ENCODE peak calls at places on chromosomes 11 and 22, in seven cellular contexts. H is activated naive CD4-positive, alpha-beta T cell; D is activated CD4-positive, alpha-beta T cell treated with anti-CD3 and anti-CD28 coated beads, Interleukin-2, amount 50 U/mL, for 1 hour; Z is skeletal muscle cell; Y is choroid plexus epithelial cell; O is body of pancreas; U is mesendoderm. X is an unnamed sample.

GRCh38 chr11:121870202-121871045 is 245.6 kb downstream of the BLID start:
- DNase-seq in Y (peak), O (no peak), H (no peak), Z (peak), D (no peak), U (no peak), X (no peak)

GRCh38 chr11:128903248-128904041 is 12.3 kb downstream of the KCNJ5 start:
- DNase-seq in Z (no peak), D (no peak), O (peak), U (peak), Y (peak), H (no peak), X (peak)

GRCh38 chr11:69318093-69318420 is 24.1 kb downstream of the MYEOV start:
- DNase-seq in Y (no peak), O (no peak), H (no peak), U (no peak), Z (no peak), D (no peak), X (no peak)

GRCh38 chr11:15146271-15147003 is 31.7 kb downstream of the INSC start:
- DNase-seq in H (no peak), Z (no peak), O (no peak), U (peak), D (no peak), Y (peak), X (no peak)

GRCh38 chr11:123195182-123196059 is at the start of gene CLMP:
- DNase-seq in O (peak), D (no peak), U (peak), Y (peak), H (no peak), Z (peak), X (no peak)

GRCh38 chr22:35393116-35394010 is 6.6 kb upstream of the MCM5 start:
- DNase-seq in H (no peak), O (no peak), Y (no peak), U (no peak), Z (no peak), D (no peak), X (no peak)

GRCh38 chr11:2524446-2525165 is 79.8 kb downstream of the KCNQ1 start:
- DNase-seq in O (peak), U (no peak), H (no peak), Z (no peak), D (no peak), Y (no peak), X (no peak)

GRCh38 chr22:40383905-40384304 is 13.5 kb downstream of the SGSM3 start:
- DNase-seq in Z (no peak), H (no peak), U (peak), Y (peak), O (no peak), D (no peak), X (no peak)

GRCh38 chr11:109704432-109704831 is 282.4 kb downstream of the C11orf87 start:
- DNase-seq in D (no peak), Z (no peak), O (no peak), H (no peak), Y (no peak), U (no peak), X (no peak)

GRCh38 chr22:44172370-44173108 is 8.2 kb upstream of the PARVG start:
- DNase-seq in D (no peak), H (no peak), Y (peak), Z (no peak), O (peak), U (no peak), X (peak)

GRCh38 chr22:42282252-42282942 is 11.9 kb upstream of the TCF20 start:
- DNase-seq in U (no peak), O (no peak), D (no peak), H (no peak), Z (no peak), Y (no peak), X (no peak)

GRCh38 chr11:78564037-78564888 is 10.4 kb downstream of the NARS2 start:
- DNase-seq in Y (peak), U (peak), D (peak), O (peak), H (no peak), Z (no peak), X (no peak)

GRCh38 chr11:68583047-68583446 is 101.3 kb upstream of the GAL start:
- DNase-seq in Z (no peak), O (no peak), U (peak), Y (peak), D (no peak), H (no peak), X (no peak)

GRCh38 chr22:30210235-30210831 is 36.2 kb downstream of the LIF start:
- DNase-seq in Z (no peak), O (peak), U (peak), Y (peak), H (no peak), D (no peak), X (no peak)

GRCh38 chr22:42928969-42929837 is 72.1 kb upstream of the ARFGAP3 start:
- DNase-seq in Y (no peak), U (no peak), Z (no peak), O (peak), H (no peak), D (no peak), X (no peak)

GRCh38 chr22:24418786-24419479 is 8.5 kb upstream of the ADORA2A start:
- DNase-seq in D (no peak), O (no peak), H (no peak), Z (no peak), U (no peak), Y (no peak), X (no peak)

GRCh38 chr22:36443198-36443770 is 38.2 kb downstream of the TXN2 start:
- DNase-seq in O (no peak), D (no peak), H (no peak), Y (peak), U (peak), Z (no peak), X (no peak)

GRCh38 chr22:35523167-35523928 is 17.3 kb upstream of the RASD2 start:
- DNase-seq in Y (no peak), Z (no peak), O (no peak), H (no peak), D (no peak), U (no peak), X (no peak)

GRCh38 chr22:45735273-45735672 is 63.6 kb downstream of the ATXN10 start:
- DNase-seq in Y (no peak), Z (no peak), U (no peak), O (no peak), H (no peak), D (no peak), X (no peak)

GRCh38 chr22:49962012-49962750 is 1.6 kb downstream of the PIM3 start:
- DNase-seq in Z (peak), U (peak), Y (peak), H (peak), D (peak), O (peak), X (peak)

GRCh38 chr22:40509401-40510134 is 127.0 kb downstream of the MRTFA start:
- DNase-seq in O (peak), Z (peak), U (peak), Y (peak), H (no peak), D (no peak), X (no peak)

GRCh38 chr11:116379185-116379828 is 393.5 kb downstream of the BUD13 start:
- DNase-seq in U (peak), H (no peak), Y (peak), D (no peak), Z (no peak), O (peak), X (no peak)

GRCh38 chr11:86800076-86800955 is at the start of gene PRSS23:
- DNase-seq in Y (peak), D (no peak), U (peak), Z (no peak), H (no peak), O (peak), X (no peak)

GRCh38 chr22:44683237-44683636 is 18.8 kb upstream of the PRR5 start:
- DNase-seq in D (no peak), U (no peak), Y (no peak), Z (no peak), H (no peak), O (no peak), X (no peak)

GRCh38 chr11:4654635-4655335 is 11.0 kb downstream of the OR51E1 start:
- DNase-seq in H (no peak), O (no peak), U (no peak), Y (no peak), Z (no peak), D (no peak), X (no peak)

X was measured in anterior cingulate cortex.